ENCODE peak calls at places on chromosome 1, in five cellular contexts. W is T follicular helper cell; O is stimulated activated CD4-positive, alpha-beta T cell treated with anti-CD3 and anti-CD28 coated beads, Interleukin-1b, Interleukin-23, amount 100 ng/mL, for 48 hours; D is Right ventricle myocardium inferior; A is LoVo. L is an unnamed sample.

GRCh38 chr1:54121482-54122130 is 31.2 kb downstream of the CDCP2 start:
- DNase-seq in W (peak; percentile 46), O (peak; percentile 68), D (peak; percentile 86), A (peak; percentile 68), L (peak; percentile 88)

GRCh38 chr1:168271636-168272035 is 9.0 kb upstream of the TBX19 start:
- DNase-seq in W (no peak), O (no peak), D (no peak), A (peak; percentile 8), L (no peak)

GRCh38 chr1:40712997-40713396 is 21.5 kb downstream of the NFYC start:
- DNase-seq in W (no peak), O (no peak), D (no peak), A (no peak), L (no peak)

GRCh38 chr1:41325801-41326200 is 35.4 kb upstream of the FOXO6 start:
- DNase-seq in W (no peak), O (no peak), D (no peak), A (no peak), L (no peak)

GRCh38 chr1:55827350-55827749 is 612.2 kb upstream of the USP24 start:
- DNase-seq in W (no peak), O (no peak), D (no peak), A (no peak), L (peak; percentile 95)

GRCh38 chr1:25906644-25907300 is 553 bp upstream of the STMN1 start:
- DNase-seq in W (peak; percentile 12), O (peak; percentile 26), D (no peak), A (no peak), L (peak; percentile 28)

GRCh38 chr1:61852693-61853060 is 110.4 kb downstream of the PATJ start:
- DNase-seq in W (no peak), O (no peak), D (no peak), A (no peak), L (no peak)

GRCh38 chr1:66206563-66207154 is 327.3 kb upstream of the SGIP1 start:
- DNase-seq in W (no peak), O (no peak), D (no peak), A (no peak), L (peak; percentile 19)

GRCh38 chr1:225694151-225694603 is 41.3 kb upstream of the ENAH start:
- DNase-seq in W (no peak), O (no peak), D (peak; percentile 74), A (peak; percentile 11), L (peak; percentile 97)

GRCh38 chr1:41217441-41217840 is 24.7 kb downstream of the SCMH1 start:
- DNase-seq in W (no peak), O (no peak), D (no peak), A (no peak), L (no peak)

GRCh38 chr1:193614817-193615216 is 428.4 kb upstream of the B3GALT2 start:
- DNase-seq in W (no peak), O (peak; percentile 5), D (no peak), A (no peak), L (no peak)